ENCODE peak calls at places on chromosomes 3 and 15, in six cellular contexts. B, S, Y, W, C and P are unnamed samples.

GRCh38 chr15:63586790-63587189 is 10.4 kb upstream of the FBXL22 start:
- DNase-seq in C (no peak), B (no peak), Y (no peak), W (no peak), S (no peak), P (no peak)

GRCh38 chr3:31077826-31078225 is 183.4 kb upstream of the GADL1 start:
- DNase-seq in W (no peak), Y (no peak), C (no peak), B (no peak), S (no peak), P (no peak)

GRCh38 chr3:72633534-72633933 is 214.7 kb downstream of the SHQ1 start:
- DNase-seq in S (no peak), B (no peak), Y (no peak), C (no peak), W (no peak), P (no peak)

GRCh38 chr3:152879130-152879789 is 44.3 kb downstream of the P2RY1 start:
- DNase-seq in B (no peak), Y (no peak), S (no peak), W (no peak), C (no peak), P (no peak)

GRCh38 chr15:57301307-57301706 is 75.0 kb upstream of the CGNL1 start:
- DNase-seq in B (no peak), C (no peak), Y (no peak), S (no peak), W (no peak), P (no peak)

GRCh38 chr3:65597952-65598413 is 440.7 kb downstream of the MAGI1 start:
- DNase-seq in W (no peak), S (no peak), C (no peak), B (no peak), Y (no peak), P (no peak)

GRCh38 chr15:62135532-62136134 is 29.5 kb downstream of the C2CD4B start:
- DNase-seq in S (no peak), C (no peak), W (no peak), Y (no peak), B (peak), P (no peak)

GRCh38 chr3:112308151-112308911 is 14.3 kb upstream of the SLC9C1 start:
- DNase-seq in S (no peak), W (no peak), Y (no peak), C (no peak), B (no peak), P (no peak)

GRCh38 chr3:22245122-22245521 is 494.1 kb upstream of the ZNF385D start:
- DNase-seq in C (no peak), S (no peak), W (no peak), Y (no peak), B (no peak), P (no peak)

GRCh38 chr15:71294636-71295241 is 179.5 kb downstream of the THSD4 start:
- DNase-seq in Y (no peak), B (no peak), W (no peak), S (no peak), C (no peak), P (no peak)

GRCh38 chr3:97835761-97836160 is 13.9 kb downstream of the CRYBG3 start:
- DNase-seq in S (no peak), W (no peak), B (no peak), Y (no peak), C (no peak), P (no peak)

GRCh38 chr3:46867550-46867898 is 4.3 kb upstream of the MYL3 start:
- DNase-seq in Y (no peak), C (no peak), B (peak), S (no peak), W (no peak), P (no peak)

GRCh38 chr3:49134471-49135265 is 1.8 kb upstream of the LAMB2 start:
- DNase-seq in S (no peak), C (no peak), W (no peak), Y (no peak), B (no peak), P (no peak)

GRCh38 chr3:184592411-184593200 is 31.0 kb downstream of the EPHB3 start:
- DNase-seq in W (no peak), Y (no peak), S (no peak), B (no peak), C (no peak), P (no peak)

GRCh38 chr3:3065876-3066275 is 44.3 kb downstream of the IL5RA start:
- DNase-seq in C (no peak), W (no peak), B (no peak), Y (no peak), S (no peak), P (no peak)

GRCh38 chr3:66561374-66561773 is 60.6 kb upstream of the LRIG1 start:
- DNase-seq in S (no peak), C (no peak), Y (no peak), W (no peak), B (no peak), P (no peak)

GRCh38 chr3:15428539-15428938 is 1.1 kb downstream of the EAF1 start:
- DNase-seq in Y (no peak), C (no peak), W (peak), S (no peak), B (no peak), P (no peak)

GRCh38 chr3:43233062-43233461 is 53.3 kb upstream of the SNRK start:
- DNase-seq in W (no peak), C (no peak), Y (no peak), S (no peak), B (no peak), P (no peak)

GRCh38 chr3:15754047-15754446 is 43.7 kb downstream of the ANKRD28 start:
- DNase-seq in C (no peak), S (no peak), B (no peak), Y (no peak), W (no peak), P (no peak)

GRCh38 chr15:46471096-46471495 is 836.3 kb downstream of the SQOR start:
- DNase-seq in C (no peak), Y (no peak), S (no peak), W (no peak), B (no peak), P (no peak)

GRCh38 chr3:146221276-146221675 is 29.6 kb downstream of the PLSCR4 start:
- DNase-seq in Y (no peak), S (no peak), W (no peak), B (no peak), C (no peak), P (no peak)

GRCh38 chr3:426056-426455 is 229.5 kb downstream of the CHL1 start:
- DNase-seq in C (no peak), B (no peak), W (no peak), S (no peak), Y (no peak), P (no peak)

GRCh38 chr3:49124991-49125670 is 4.5 kb upstream of the USP19 start:
- DNase-seq in Y (no peak), B (no peak), C (no peak), S (no peak), W (no peak), P (no peak)

GRCh38 chr3:29516164-29516563 is 235.3 kb downstream of the RBMS3 start:
- DNase-seq in S (no peak), W (no peak), B (no peak), C (no peak), Y (no peak), P (no peak)